ENCODE peak calls at places on chromosomes 13 and 19, in six cellular contexts. W is lower lobe of right lung, R is ovary, T is SJSA1, U is PC-9, B is endodermal cell. L is an unnamed sample.

GRCh38 chr19:16139752-16140151 is 3.7 kb upstream of the HSH2D start:
- DNase-seq in W (no peak), U (no peak), B (no peak), R (no peak), T (no peak), L (no peak)

GRCh38 chr13:46949211-46949610 is 52.4 kb upstream of the HTR2A start:
- DNase-seq in U (no peak), R (no peak), T (no peak), W (no peak), B (no peak), L (no peak)

GRCh38 chr19:51546650-51547396 is 15.4 kb upstream of the SIGLEC6 start:
- DNase-seq in U (no peak), W (no peak), R (no peak), T (peak), B (no peak), L (no peak)

GRCh38 chr19:32058131-32058530 is 287.3 kb upstream of the ZNF507 start:
- DNase-seq in U (no peak), B (no peak), R (no peak), T (no peak), W (no peak), L (no peak)

GRCh38 chr19:16078311-16078758 is 2.0 kb downstream of the TPM4 start:
- DNase-seq in U (no peak), T (peak), B (peak), R (peak), W (peak), L (peak)

GRCh38 chr13:92136449-92137180 is 738.2 kb downstream of the GPC5 start:
- DNase-seq in U (no peak), B (no peak), T (no peak), W (no peak), R (no peak), L (no peak)

GRCh38 chr13:53100394-53101063 is 71.9 kb downstream of the OLFM4 start:
- DNase-seq in T (no peak), U (no peak), R (no peak), B (no peak), W (no peak), L (no peak)

GRCh38 chr13:48559638-48560320 is 26.9 kb upstream of the RCBTB2 start:
- DNase-seq in T (no peak), U (no peak), B (no peak), W (no peak), R (no peak), L (no peak)

GRCh38 chr19:57302020-57302465 is 18.2 kb upstream of the ZNF543 start:
- DNase-seq in T (peak), W (no peak), U (peak), B (no peak), R (no peak), L (peak)

GRCh38 chr19:17259934-17260333 is 4.6 kb downstream of the USHBP1 start:
- DNase-seq in W (no peak), B (no peak), R (no peak), T (no peak), U (no peak), L (no peak)

GRCh38 chr13:43110658-43111057 is 87.3 kb downstream of the DNAJC15 start:
- DNase-seq in T (no peak), W (no peak), R (no peak), B (no peak), U (no peak), L (no peak)

GRCh38 chr13:77981191-77981925 is 62.7 kb upstream of the EDNRB start:
- DNase-seq in W (no peak), T (no peak), R (no peak), B (no peak), U (no peak), L (no peak)

GRCh38 chr13:108508263-108508662 is 121.1 kb upstream of the MYO16 start:
- DNase-seq in B (peak), U (no peak), R (no peak), T (no peak), W (no peak), L (peak)

DNA sequence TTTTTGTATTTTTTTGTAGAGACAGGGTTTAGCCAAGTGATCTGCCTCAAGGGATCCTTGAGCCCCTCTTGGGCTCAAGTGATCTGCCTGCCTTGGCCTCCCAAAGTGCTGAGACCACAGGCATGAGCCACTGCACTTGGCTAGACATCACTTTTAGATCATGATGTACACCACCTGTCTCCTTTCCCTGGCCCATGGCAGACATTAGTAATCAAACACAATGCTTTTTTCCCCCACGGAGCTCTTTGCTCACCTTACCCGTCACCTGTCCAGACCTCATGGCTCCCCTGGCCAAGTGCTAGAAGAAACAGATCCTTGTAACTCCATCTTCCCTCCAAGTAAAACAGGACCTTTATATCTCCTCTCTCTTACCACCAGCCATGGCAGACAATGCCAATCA is 18.4 kb downstream of the NUMBL start:
- DNase-seq in T (no peak), B (no peak), R (no peak), W (no peak), U (no peak), L (no peak)
- H3K27ac ChIP-seq in T (no peak), B (no peak), R (no peak), W (no peak), U (no peak), L (no peak)

DNA sequence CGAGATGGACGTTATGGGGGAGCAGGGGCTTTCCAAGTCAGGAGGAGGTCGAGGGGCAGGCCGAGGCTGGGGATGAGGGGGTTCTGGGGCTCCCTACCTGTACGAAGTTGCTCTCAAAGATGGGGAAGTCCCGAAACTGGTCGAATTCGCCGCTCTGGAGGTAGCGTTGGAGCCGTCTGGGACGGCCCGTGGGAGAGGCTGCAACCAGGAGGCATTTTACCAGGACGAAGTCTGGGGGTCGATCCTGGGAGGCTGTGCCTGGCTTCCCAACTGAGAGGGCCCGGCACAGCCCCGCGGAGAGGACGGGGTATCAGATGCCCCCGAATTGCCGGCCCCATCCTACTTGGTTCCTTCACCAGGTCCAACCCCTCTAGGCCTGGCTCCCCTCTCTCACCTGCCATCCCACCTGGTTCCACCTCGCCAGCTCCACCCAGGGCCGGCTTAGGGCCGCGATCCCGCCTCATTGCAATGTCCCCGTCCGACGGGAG is 527 bp upstream of the EMC10 start:
- DNase-seq in W (peak), T (no peak), B (no peak), U (no peak), R (no peak), L (no peak)
- H3K4me3 ChIP-seq in W (peak), T (peak), B (peak), U (no peak), R (peak), L (no peak)

GRCh38 chr19:49851456-49852259 is 699 bp downstream of the PTOV1 start:
- DNase-seq in R (peak), B (peak), W (peak), T (no peak), U (no peak), L (peak)
- H3K27ac ChIP-seq in R (peak), B (peak), W (peak), T (no peak), U (no peak), L (peak)

GRCh38 chr19:18320865-18321728 is 1.8 kb downstream of the LSM4 start:
- DNase-seq in T (no peak), R (no peak), B (no peak), W (peak), U (no peak), L (no peak)
- H3K4me3 ChIP-seq in T (no peak), R (no peak), B (peak), W (no peak), U (peak), L (no peak)

GRCh38 chr19:35738887-35739229 is 3.4 kb downstream of the IGFLR1 start:
- DNase-seq in U (no peak), B (no peak), W (no peak), T (no peak), R (no peak), L (no peak)

GRCh38 chr19:35734889-35735288 is 7.4 kb downstream of the IGFLR1 start:
- DNase-seq in B (no peak), R (no peak), W (no peak), U (no peak), T (no peak), L (no peak)

GRCh38 chr19:35739275-35740107 is 2.8 kb downstream of the IGFLR1 start:
- DNase-seq in T (no peak), W (no peak), R (peak), B (peak), U (no peak), L (no peak)

GRCh38 chr19:35738021-35738886 is 4.0 kb downstream of the IGFLR1 start:
- DNase-seq in U (no peak), T (no peak), R (no peak), B (no peak), W (no peak), L (no peak)

DNA sequence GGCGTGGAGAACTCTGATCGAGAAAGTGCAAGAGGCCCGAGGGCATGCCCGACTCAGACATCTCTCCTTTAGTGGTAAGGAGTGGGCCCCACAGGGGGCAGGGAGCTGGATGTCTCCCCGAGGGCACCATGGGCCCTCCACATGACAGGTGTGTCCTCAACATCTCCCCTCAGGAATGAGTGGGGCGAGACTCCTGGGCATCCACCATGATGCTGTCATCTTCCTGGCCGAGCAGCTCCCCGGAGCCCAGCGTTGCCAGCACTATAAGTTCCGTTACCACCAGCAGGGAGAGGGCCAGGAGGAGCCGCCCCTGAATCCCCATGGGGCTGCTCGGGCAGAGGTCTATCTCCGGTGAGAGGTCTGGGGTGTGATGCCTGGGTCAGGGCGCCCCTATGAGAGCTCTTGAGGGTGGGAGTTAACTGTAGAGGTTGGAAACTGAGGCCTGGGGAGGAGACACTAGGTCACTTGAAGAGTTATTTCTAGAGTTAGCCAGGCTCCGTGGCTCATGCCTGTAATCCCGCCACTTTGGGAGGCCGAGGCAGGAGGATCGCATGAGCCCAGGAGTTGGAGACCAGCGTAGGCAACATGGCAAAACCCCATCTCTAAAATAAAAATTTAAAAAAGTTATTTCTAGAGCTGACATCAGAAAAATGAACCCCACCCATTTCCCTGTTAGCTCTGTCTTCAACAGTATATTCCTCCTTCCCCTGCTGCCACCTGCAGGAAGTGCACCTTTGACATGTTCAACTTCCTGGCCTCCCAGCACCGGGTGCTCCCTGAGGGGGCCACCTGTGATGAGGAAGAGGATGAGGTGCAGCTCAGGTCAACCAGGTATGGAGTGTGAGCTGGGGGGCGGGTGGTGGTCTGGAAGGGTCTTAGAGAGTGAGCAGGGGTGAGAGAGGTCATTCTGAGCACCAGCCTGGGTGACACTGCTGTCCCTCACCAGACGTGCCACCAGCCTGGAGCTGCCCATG is 5.1 kb downstream of the IGFLR1 start:
- DNase-seq in U (no peak), W (no peak), R (no peak), B (no peak), T (no peak), L (peak)
- H3K27ac ChIP-seq in U (no peak), W (no peak), R (no peak), B (no peak), T (no peak), L (no peak)